ENCODE peak calls at places on chromosomes 6 and 20, in four cellular contexts. M, S, T and I are unnamed samples.

GRCh38 chr20:54028276-54029011 is 42.0 kb downstream of the BCAS1 start:
- DNase-seq in T (no peak), S (no peak), M (no peak), I (no peak)

GRCh38 chr20:14845199-14846160 is 508.1 kb upstream of the FLRT3 start:
- DNase-seq in M (no peak), T (no peak), S (no peak), I (no peak)

GRCh38 chr6:46510656-46511055 is 19.4 kb upstream of the RCAN2 start:
- DNase-seq in T (no peak), M (no peak), S (no peak), I (no peak)

GRCh38 chr20:62356143-62356947 is 10.8 kb downstream of the LAMA5 start:
- DNase-seq in S (no peak), M (no peak), T (no peak), I (no peak)

GRCh38 chr6:107616776-107617175 is 126.9 kb downstream of the SOBP start:
- DNase-seq in T (no peak), M (no peak), S (no peak), I (no peak)

GRCh38 chr6:143236151-143236788 is 175.6 kb downstream of the AIG1 start:
- DNase-seq in M (no peak), T (no peak), S (no peak), I (no peak)

GRCh38 chr20:18139832-18140231 is 2.2 kb downstream of the KAT14 start:
- DNase-seq in M (no peak), T (no peak), S (no peak), I (no peak)

GRCh38 chr6:1625926-1626413 is 16.3 kb downstream of the FOXC1 start:
- DNase-seq in M (no peak), S (no peak), T (no peak), I (no peak)

GRCh38 chr6:16471222-16471784 is 232.9 kb downstream of the GMPR start:
- DNase-seq in M (no peak), S (no peak), T (no peak), I (peak; percentile 76)

GRCh38 chr6:72149715-72150114 is 263.4 kb downstream of the RIMS1 start:
- DNase-seq in M (no peak), T (no peak), S (no peak), I (no peak)

GRCh38 chr6:39181333-39181732 is 47.9 kb downstream of the KCNK5 start:
- DNase-seq in M (no peak), S (no peak), T (no peak), I (no peak)

GRCh38 chr20:62360854-62361798 is 6.0 kb downstream of the LAMA5 start:
- DNase-seq in M (no peak), S (no peak), T (no peak), I (no peak)

GRCh38 chr20:420721-421574 is 12.8 kb downstream of the RBCK1 start:
- DNase-seq in M (peak; percentile 65), S (peak; percentile 50), T (peak; percentile 49), I (no peak)

GRCh38 chr6:163714179-163714578 is 299.7 kb downstream of the QKI start:
- DNase-seq in T (no peak), S (no peak), M (no peak), I (no peak)

GRCh38 chr6:35920793-35921732 is at the start of gene SRPK1:
- DNase-seq in T (peak; percentile 98), M (peak; percentile 91), S (peak; percentile 90), I (peak; percentile 65)

GRCh38 chr6:158488065-158488464 is 71.8 kb upstream of the TMEM181 start:
- DNase-seq in M (no peak), T (no peak), S (no peak), I (no peak)

GRCh38 chr6:52571099-52571755 is 5.6 kb downstream of the TRAM2 start:
- DNase-seq in T (no peak), S (no peak), M (no peak), I (no peak)

GRCh38 chr20:1508576-1508975 is 17.4 kb upstream of the SIRPB2 start:
- DNase-seq in T (no peak), M (no peak), S (no peak), I (no peak)

GRCh38 chr6:43301081-43301870 is 3.2 kb downstream of the SLC22A7 start:
- DNase-seq in T (no peak), S (no peak), M (no peak), I (no peak)
- TF ChIP-seq SPI1 in T (no peak), S (no peak), M (no peak), I (no peak)

DNA sequence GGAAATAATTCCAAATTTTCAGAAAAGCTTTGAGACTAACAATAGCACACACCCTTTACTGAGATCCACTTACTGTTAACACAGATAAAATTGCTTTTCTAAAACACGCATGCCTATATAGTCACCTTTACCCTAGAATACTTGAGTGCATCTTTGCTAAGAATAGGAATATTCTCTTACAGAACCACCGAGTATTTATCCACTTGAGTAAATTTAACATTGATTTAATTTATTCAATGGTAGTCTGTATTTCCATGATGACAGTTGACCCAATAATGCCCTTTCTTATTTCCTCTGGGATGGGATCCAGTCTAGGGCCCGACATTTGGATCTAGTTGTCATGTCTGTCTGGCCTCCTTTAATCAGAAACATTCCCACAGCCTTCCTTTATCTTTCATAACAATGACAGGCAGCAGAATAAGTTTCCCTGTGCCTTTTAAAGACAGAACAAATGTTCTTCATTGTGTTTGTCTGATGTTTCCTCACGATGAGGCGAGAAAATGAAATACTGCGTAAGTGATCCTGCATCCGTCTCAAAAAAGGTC is 56.6 kb upstream of the ERVFRD-1 start:
- DNase-seq in M (no peak), S (no peak), T (no peak), I (no peak)
- TF ChIP-seq SPI1 in M (no peak), S (no peak), T (no peak), I (no peak)

GRCh38 chr6:150466196-150466595 is 97.4 kb downstream of the IYD start:
- DNase-seq in S (no peak), T (no peak), M (no peak), I (no peak)
- TF ChIP-seq SPI1 in S (no peak), T (no peak), M (no peak), I (no peak)

GRCh38 chr20:64109390-64109747 is 2.0 kb upstream of the NPBWR2 start:
- DNase-seq in T (no peak), S (no peak), M (no peak), I (no peak)

GRCh38 chr20:64108731-64109389 is 1.5 kb upstream of the NPBWR2 start:
- DNase-seq in M (no peak), T (no peak), S (no peak), I (no peak)

GRCh38 chr20:64109831-64110391 is 2.5 kb upstream of the NPBWR2 start:
- DNase-seq in T (no peak), M (no peak), S (no peak), I (no peak)

GRCh38 chr20:64111841-64112641 is 4.7 kb upstream of the NPBWR2 start:
- DNase-seq in M (no peak), T (no peak), S (peak; percentile 50), I (no peak)

GRCh38 chr20:64110411-64111068 is 3.2 kb upstream of the NPBWR2 start:
- DNase-seq in M (no peak), T (no peak), S (no peak), I (no peak)
- TF ChIP-seq SPI1 in M (no peak), T (no peak), S (no peak), I (no peak)

DNA sequence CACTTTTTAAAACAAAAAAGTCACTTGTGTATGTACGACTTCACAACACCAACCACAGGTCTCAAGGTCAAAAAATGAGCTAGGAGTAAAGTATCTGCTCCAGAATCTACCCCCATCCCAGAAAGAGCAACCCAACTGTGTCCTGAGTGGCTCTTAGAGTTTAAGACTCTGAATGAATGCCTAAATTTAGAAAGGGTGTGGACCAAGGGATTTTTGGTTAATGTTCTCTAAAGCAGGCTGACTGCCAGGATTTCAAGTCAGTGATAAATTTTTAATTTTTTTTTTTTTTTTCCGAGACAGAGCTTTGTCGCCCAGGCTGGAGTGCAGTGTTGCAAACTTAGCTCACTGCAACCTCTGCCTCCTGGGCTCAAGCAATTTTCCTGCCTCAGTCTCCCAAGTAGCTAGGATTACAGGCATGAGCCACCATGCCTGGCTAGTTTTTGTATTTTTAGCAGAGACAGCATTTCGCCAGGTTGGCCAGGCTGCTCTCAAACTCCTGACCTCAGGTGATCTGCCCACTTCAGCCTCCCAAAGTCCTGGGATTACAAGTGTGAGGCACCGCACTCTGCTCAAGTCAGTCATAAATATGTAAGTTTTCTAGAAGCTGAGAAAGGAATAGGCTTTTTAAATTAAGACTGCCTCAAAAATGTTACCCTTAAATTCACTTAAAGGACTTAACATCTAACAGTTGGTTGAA is 20.2 kb downstream of the STAU1 start:
- DNase-seq in T (no peak), M (no peak), S (no peak), I (no peak)
- TF ChIP-seq SPI1 in T (no peak), M (no peak), S (no peak), I (no peak)

DNA sequence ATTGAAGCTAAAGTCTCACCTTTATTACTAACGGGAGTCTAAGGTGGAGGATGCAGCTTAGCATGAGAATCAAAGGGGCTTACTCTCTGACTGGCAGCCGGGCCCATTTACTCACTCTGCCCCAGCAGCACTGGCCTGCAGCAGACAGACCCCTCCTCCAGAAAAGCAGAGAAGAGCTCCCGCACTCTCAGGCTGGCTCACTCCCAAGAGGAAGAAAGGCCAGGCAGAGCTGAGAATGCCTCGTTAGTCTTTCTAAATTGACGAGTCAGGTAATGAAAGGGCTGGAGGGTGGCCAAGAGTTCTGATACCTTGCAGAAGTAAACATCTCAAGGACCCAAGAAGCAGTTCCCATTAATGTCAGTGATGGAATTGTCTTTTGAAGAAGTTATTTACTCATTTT is 44.5 kb upstream of the IL20RA start:
- DNase-seq in S (no peak), M (no peak), T (no peak), I (no peak)
- TF ChIP-seq SPI1 in S (no peak), M (no peak), T (no peak), I (no peak)

DNA sequence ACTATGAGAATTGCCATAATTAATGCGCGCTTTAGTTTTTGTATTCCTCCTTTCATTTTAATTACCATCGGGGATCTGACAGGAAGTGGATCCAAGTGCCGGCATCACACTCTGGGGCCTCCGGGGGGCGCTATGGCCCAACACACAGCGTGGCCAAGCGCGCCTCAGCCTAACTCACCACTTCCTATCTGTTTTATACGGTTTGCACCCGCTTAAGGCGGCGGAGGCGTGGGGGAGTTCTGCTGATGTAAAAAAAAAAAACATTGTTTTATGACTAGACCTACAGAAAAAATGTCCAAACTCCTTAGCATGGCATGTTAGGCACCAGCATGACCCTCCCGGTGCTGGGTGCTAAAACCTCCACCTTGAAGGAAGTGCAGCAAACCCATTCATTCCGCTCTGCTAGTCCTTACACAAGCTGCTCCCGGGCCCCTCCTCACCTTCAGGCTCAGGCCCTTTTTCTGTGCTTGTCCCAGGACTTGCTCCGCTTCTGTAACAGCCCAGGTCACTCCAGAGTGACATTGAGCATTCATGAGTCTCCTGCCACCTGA is 4.5 kb upstream of the EBF4 start:
- DNase-seq in S (peak; percentile 81), M (peak; percentile 45), T (peak; percentile 77), I (no peak)
- TF ChIP-seq SPI1 in S (peak; percentile 86), M (peak; percentile 55), T (peak; percentile 81), I (peak; percentile 49)

DNA sequence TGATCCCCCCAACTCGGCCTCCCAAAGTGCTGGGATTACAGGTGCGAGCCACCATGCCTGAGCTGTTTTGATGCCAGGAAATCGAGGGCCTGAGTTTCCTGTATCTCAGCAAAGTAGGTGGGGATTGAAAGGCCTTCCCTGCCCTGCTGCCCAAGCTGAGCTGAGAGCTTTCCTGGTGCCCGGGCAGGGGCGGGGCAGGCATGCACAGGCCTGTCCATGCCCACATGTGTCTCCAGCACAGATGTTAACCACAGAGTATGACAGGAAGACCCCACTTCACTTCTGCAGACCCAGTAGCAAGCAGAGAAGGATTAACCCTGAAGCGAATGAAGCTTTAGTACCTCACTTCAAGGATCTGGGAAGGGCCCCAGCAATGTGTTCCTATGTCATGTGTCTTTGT is 66.0 kb downstream of the GPR6 start:
- DNase-seq in M (no peak), T (no peak), S (no peak), I (no peak)
- TF ChIP-seq SPI1 in M (no peak), T (no peak), S (no peak), I (no peak)